ENCODE peak calls at places on chromosomes 3 and 15, in ten cellular contexts. S is AG08395; Y is effector memory CD8-positive, alpha-beta T cell; I is NCI-H1092 treated with DMSO at 0.1 percent for 48 hours; Q is T follicular helper cell; W is SJCRH30; V is EL; K is amniotic stem cell; O is NCI-H2029; C is AG20443. H is an unnamed sample.

GRCh38 chr3:188196232-188196990 is 42.5 kb downstream of the LPP start:
- DNase-seq in O (no peak), I (no peak), Q (no peak), W (no peak), C (no peak), V (peak; percentile 68), Y (no peak), K (no peak), S (peak; percentile 21), H (no peak)

GRCh38 chr3:187989458-187990153 is 164.4 kb upstream of the LPP start:
- DNase-seq in O (peak; percentile 89), C (no peak), Q (no peak), V (no peak), Y (no peak), S (no peak), W (no peak), I (peak; percentile 82), K (no peak), H (peak; percentile 42)

GRCh38 chr3:161489390-161489789 is 7.2 kb upstream of the OTOL1 start:
- DNase-seq in Y (no peak), Q (no peak), C (no peak), I (no peak), V (no peak), S (no peak), W (no peak), K (no peak), O (no peak), H (no peak)

GRCh38 chr15:25608926-25609325 is 170.1 kb upstream of the UBE3A start:
- DNase-seq in S (no peak), W (no peak), K (no peak), Y (no peak), O (no peak), V (no peak), Q (no peak), I (no peak), C (no peak), H (no peak)

GRCh38 chr3:66722675-66723074 is 221.9 kb upstream of the LRIG1 start:
- DNase-seq in K (peak; percentile 63), O (no peak), W (peak; percentile 45), Q (no peak), Y (no peak), V (peak; percentile 90), C (peak; percentile 76), S (peak; percentile 83), I (no peak), H (no peak)

GRCh38 chr15:82647045-82647834 is at the start of gene CPEB1:
- DNase-seq in W (no peak), I (peak; percentile 12), V (peak; percentile 31), Y (no peak), Q (no peak), K (no peak), O (no peak), S (peak; percentile 60), C (peak; percentile 91), H (no peak)

GRCh38 chr3:67109651-67110204 is 111.6 kb downstream of the KBTBD8 start:
- DNase-seq in O (no peak), Q (no peak), I (peak; percentile 6), Y (no peak), C (peak; percentile 57), V (peak; percentile 65), K (peak; percentile 66), W (peak; percentile 3), S (peak; percentile 54), H (peak; percentile 39)

GRCh38 chr15:90582553-90582952 is 52.8 kb downstream of the CRTC3 start:
- DNase-seq in V (peak; percentile 61), I (no peak), C (no peak), K (no peak), O (no peak), Q (no peak), Y (no peak), W (no peak), S (no peak), H (no peak)

GRCh38 chr3:127587876-127588275 is 2.7 kb downstream of the TPRA1 start:
- DNase-seq in O (no peak), W (no peak), Q (no peak), S (no peak), V (no peak), Y (no peak), C (no peak), I (no peak), K (no peak), H (no peak)

GRCh38 chr15:90035835-90036220 is 34.7 kb downstream of the ZNF710 start:
- DNase-seq in V (no peak), K (no peak), C (no peak), I (no peak), W (no peak), O (no peak), S (no peak), Q (no peak), Y (no peak), H (no peak)

GRCh38 chr3:72055436-72055835 is 270.5 kb upstream of the PROK2 start:
- DNase-seq in Y (no peak), S (no peak), W (no peak), I (no peak), O (no peak), C (no peak), K (no peak), Q (no peak), V (no peak), H (no peak)

GRCh38 chr15:26967719-26968269 is 3.2 kb upstream of the GABRG3 start:
- DNase-seq in C (no peak), W (no peak), Q (no peak), I (peak; percentile 64), V (no peak), K (no peak), Y (no peak), O (no peak), S (peak; percentile 63), H (no peak)

GRCh38 chr15:78415284-78415683 is 22.7 kb upstream of the IREB2 start:
- DNase-seq in S (peak; percentile 45), C (peak; percentile 20), K (no peak), W (no peak), V (peak; percentile 27), I (peak; percentile 91), Q (no peak), Y (no peak), O (peak; percentile 75), H (peak; percentile 76)

GRCh38 chr3:62095756-62096155 is 277.6 kb downstream of the FEZF2 start:
- DNase-seq in S (no peak), Q (no peak), K (no peak), O (no peak), Y (no peak), V (no peak), W (no peak), C (no peak), I (no peak), H (no peak)

GRCh38 chr3:171058058-171058457 is 31.5 kb upstream of the SLC2A2 start:
- DNase-seq in Y (no peak), C (peak; percentile 43), S (peak; percentile 50), O (no peak), V (peak; percentile 54), W (no peak), K (no peak), Q (no peak), I (no peak), H (no peak)

GRCh38 chr15:68842958-68843357 is 22.3 kb upstream of the ANP32A start:
- DNase-seq in Q (no peak), I (no peak), Y (no peak), V (no peak), C (no peak), O (no peak), S (no peak), W (no peak), K (no peak), H (no peak)

GRCh38 chr3:138936763-138937689 is 9.9 kb downstream of the FOXL2 start:
- DNase-seq in V (no peak), K (no peak), O (no peak), I (no peak), C (no peak), W (no peak), S (no peak), Y (no peak), Q (no peak), H (no peak)

GRCh38 chr3:124826703-124827102 is 60.5 kb downstream of the ITGB5 start:
- DNase-seq in Q (no peak), O (no peak), W (no peak), I (no peak), K (peak; percentile 33), C (peak; percentile 71), V (peak; percentile 75), Y (no peak), S (peak; percentile 73), H (no peak)

GRCh38 chr3:122640437-122640999 is 40.1 kb upstream of the PARP14 start:
- DNase-seq in K (no peak), O (no peak), W (no peak), Q (no peak), I (no peak), Y (no peak), S (no peak), C (no peak), V (no peak), H (no peak)

GRCh38 chr3:89851974-89852621 is 744.7 kb downstream of the EPHA3 start:
- DNase-seq in W (peak; percentile 40), V (no peak), I (peak; percentile 75), Y (no peak), O (no peak), S (no peak), C (peak; percentile 8), Q (no peak), K (no peak), H (peak; percentile 93)

GRCh38 chr3:146705205-146705604 is 100.1 kb upstream of the PLSCR5 start:
- DNase-seq in I (no peak), S (no peak), K (no peak), W (no peak), O (no peak), Y (no peak), V (no peak), C (no peak), Q (no peak), H (no peak)

GRCh38 chr3:188697127-188697526 is 474.6 kb upstream of the TPRG1 start:
- DNase-seq in V (no peak), I (no peak), Y (no peak), O (no peak), K (no peak), W (no peak), S (no peak), C (no peak), Q (no peak), H (no peak)

GRCh38 chr3:127667119-127667681 is 5.6 kb upstream of the ABTB1 start:
- DNase-seq in V (no peak), W (no peak), C (no peak), Y (no peak), I (peak; percentile 51), O (no peak), S (no peak), K (no peak), Q (no peak), H (no peak)

GRCh38 chr15:31336943-31337295 is 10.3 kb downstream of the KLF13 start:
- DNase-seq in S (no peak), O (no peak), I (no peak), C (no peak), Y (no peak), W (no peak), V (no peak), Q (no peak), K (no peak), H (no peak)

GRCh38 chr3:43155464-43156121 is 49.7 kb upstream of the POMGNT2 start:
- DNase-seq in O (no peak), K (peak; percentile 62), Y (no peak), V (peak; percentile 84), W (no peak), S (peak; percentile 91), I (peak; percentile 7), Q (no peak), C (peak; percentile 92), H (peak; percentile 3)

GRCh38 chr3:61181874-61182273 is 69.4 kb downstream of the FHIT start:
- DNase-seq in V (peak; percentile 2), C (peak; percentile 11), I (no peak), S (no peak), Q (no peak), W (peak; percentile 13), Y (no peak), O (peak; percentile 4), K (no peak), H (no peak)

GRCh38 chr15:58182460-58183163 is 44.4 kb downstream of the AQP9 start:
- DNase-seq in Q (no peak), W (peak; percentile 63), C (peak; percentile 89), O (no peak), Y (no peak), I (peak; percentile 26), V (peak; percentile 55), S (peak; percentile 85), K (no peak), H (no peak)

GRCh38 chr3:29605845-29606244 is 325.0 kb downstream of the RBMS3 start:
- DNase-seq in I (no peak), C (no peak), Q (no peak), O (no peak), Y (no peak), V (peak; percentile 21), W (no peak), K (no peak), S (no peak), H (no peak)